ENCODE peak calls at places on chromosomes 1 and 21, in four cellular contexts. X is GM12892, Z is GM23338, Q is Panc1. A is an unnamed sample.

GRCh38 chr1:227952374-227953021 is 4.8 kb upstream of the WNT9A start:
- DNase-seq in Z (no peak), X (no peak), Q (no peak), A (peak; percentile 25)

GRCh38 chr1:168637350-168637991 is 61.1 kb downstream of the XCL1 start:
- DNase-seq in X (no peak), Q (peak; percentile 38), Z (peak; percentile 86), A (peak; percentile 6)

GRCh38 chr1:31699341-31699891 is 4.4 kb downstream of the COL16A1 start:
- DNase-seq in X (no peak), Z (no peak), Q (no peak), A (peak; percentile 12)

GRCh38 chr21:31132574-31133242 is 94.4 kb upstream of the KRTAP19-8 start:
- DNase-seq in X (no peak), Q (no peak), Z (no peak), A (no peak)

GRCh38 chr1:225454733-225455132 is 26.9 kb upstream of the LBR start:
- DNase-seq in Q (peak; percentile 61), Z (no peak), X (no peak), A (no peak)

GRCh38 chr1:150535511-150536281 is 13.5 kb upstream of the ADAMTSL4 start:
- DNase-seq in Q (no peak), Z (no peak), X (no peak), A (no peak)

GRCh38 chr1:206101351-206101750 is 15.8 kb downstream of the AVPR1B start:
- DNase-seq in X (no peak), Z (no peak), Q (no peak), A (no peak)

GRCh38 chr1:114153051-114153620 is 533 bp downstream of the SYT6 start:
- DNase-seq in X (no peak), Z (peak; percentile 44), Q (no peak), A (no peak)

GRCh38 chr1:184242507-184242943 is 144.3 kb upstream of the C1orf21 start:
- DNase-seq in X (no peak), Q (no peak), Z (peak; percentile 50), A (no peak)

GRCh38 chr1:206923009-206923960 is 1.5 kb upstream of the FCMR start:
- DNase-seq in X (peak; percentile 49), Q (no peak), Z (no peak), A (no peak)

GRCh38 chr1:44019398-44020044 is 11.7 kb downstream of the SLC6A9 start:
- DNase-seq in Q (no peak), X (no peak), Z (no peak), A (no peak)

GRCh38 chr1:37940299-37940947 is 6.4 kb downstream of the INPP5B start:
- DNase-seq in Q (no peak), Z (no peak), X (no peak), A (no peak)

GRCh38 chr1:42484382-42484781 is 21.3 kb downstream of the CCDC30 start:
- DNase-seq in X (no peak), Z (no peak), Q (no peak), A (no peak)

GRCh38 chr1:34137411-34137810 is 27.6 kb downstream of the CSMD2 start:
- DNase-seq in Z (no peak), Q (no peak), X (no peak), A (no peak)

GRCh38 chr1:94550800-94551241 is 9.3 kb upstream of the F3 start:
- DNase-seq in X (no peak), Z (no peak), Q (no peak), A (peak; percentile 45)
- TF ChIP-seq POLR2AphosphoS5 in X (no peak), Z (no peak), Q (no peak), A (no peak)

GRCh38 chr1:110877776-110878175 is 4.8 kb downstream of the CD53 start:
- DNase-seq in Q (no peak), X (no peak), Z (no peak), A (no peak)

GRCh38 chr1:110880708-110881374 is 7.9 kb downstream of the CD53 start:
- DNase-seq in X (no peak), Z (no peak), Q (no peak), A (no peak)

GRCh38 chr1:110878993-110879392 is 6.0 kb downstream of the CD53 start:
- DNase-seq in Z (no peak), X (no peak), Q (no peak), A (no peak)

GRCh38 chr1:110877364-110877763 is 4.4 kb downstream of the CD53 start:
- DNase-seq in X (no peak), Q (no peak), Z (no peak), A (no peak)

DNA sequence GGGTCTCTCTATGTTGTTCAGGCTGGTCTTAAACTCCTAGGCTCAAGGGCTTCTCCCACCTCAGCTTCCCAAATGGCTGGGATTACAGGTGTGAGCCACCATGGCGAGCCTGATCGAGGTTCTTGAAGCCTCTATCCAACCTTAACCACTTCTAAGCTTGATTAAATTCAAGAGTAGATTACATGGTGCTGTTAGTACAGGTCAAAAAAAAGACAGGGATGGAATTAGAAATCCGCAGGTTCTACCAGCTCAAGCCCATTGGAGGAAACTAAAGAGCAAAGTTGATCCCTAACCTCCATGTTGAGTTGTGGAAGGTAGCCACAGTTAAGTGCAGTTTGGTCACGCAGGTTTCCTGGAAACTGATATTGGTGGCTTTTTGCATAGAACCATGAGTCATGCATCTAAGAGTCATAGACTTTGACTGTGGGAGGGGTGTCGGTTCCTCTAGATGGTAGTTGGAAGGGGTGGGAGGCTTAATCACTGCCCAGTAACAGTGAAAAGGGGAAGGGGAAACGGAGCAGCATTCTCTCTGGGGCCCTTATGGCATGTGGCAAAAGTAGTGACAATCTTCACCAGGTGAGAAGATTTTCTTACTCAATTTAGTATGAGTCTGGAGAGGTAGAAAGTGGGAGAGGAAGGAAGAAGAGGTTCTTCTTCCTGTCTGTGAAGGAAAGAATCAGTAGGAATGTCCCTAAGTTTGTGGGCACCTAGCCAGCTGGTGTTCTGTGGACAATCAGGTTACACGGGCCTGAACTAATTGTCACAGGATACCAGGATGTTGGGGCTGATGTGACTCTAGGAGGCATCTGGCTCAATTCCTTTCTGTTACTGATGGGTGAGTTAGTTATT is 7.0 kb downstream of the CD53 start:
- DNase-seq in Q (no peak), X (no peak), Z (no peak), A (no peak)
- TF ChIP-seq POLR2AphosphoS5 in Q (no peak), X (peak; percentile 45), Z (no peak), A (no peak)

GRCh38 chr21:38340131-38340530 is 83.3 kb downstream of the KCNJ15 start:
- DNase-seq in Z (no peak), Q (no peak), X (no peak), A (no peak)
- TF ChIP-seq POLR2AphosphoS5 in Z (no peak), Q (no peak), X (no peak), A (no peak)

GRCh38 chr1:159861218-159861617 is 1.2 kb downstream of the VSIG8 start:
- DNase-seq in X (no peak), Z (no peak), Q (no peak), A (no peak)
- TF ChIP-seq POLR2AphosphoS5 in X (no peak), Z (no peak), Q (no peak), A (no peak)

DNA sequence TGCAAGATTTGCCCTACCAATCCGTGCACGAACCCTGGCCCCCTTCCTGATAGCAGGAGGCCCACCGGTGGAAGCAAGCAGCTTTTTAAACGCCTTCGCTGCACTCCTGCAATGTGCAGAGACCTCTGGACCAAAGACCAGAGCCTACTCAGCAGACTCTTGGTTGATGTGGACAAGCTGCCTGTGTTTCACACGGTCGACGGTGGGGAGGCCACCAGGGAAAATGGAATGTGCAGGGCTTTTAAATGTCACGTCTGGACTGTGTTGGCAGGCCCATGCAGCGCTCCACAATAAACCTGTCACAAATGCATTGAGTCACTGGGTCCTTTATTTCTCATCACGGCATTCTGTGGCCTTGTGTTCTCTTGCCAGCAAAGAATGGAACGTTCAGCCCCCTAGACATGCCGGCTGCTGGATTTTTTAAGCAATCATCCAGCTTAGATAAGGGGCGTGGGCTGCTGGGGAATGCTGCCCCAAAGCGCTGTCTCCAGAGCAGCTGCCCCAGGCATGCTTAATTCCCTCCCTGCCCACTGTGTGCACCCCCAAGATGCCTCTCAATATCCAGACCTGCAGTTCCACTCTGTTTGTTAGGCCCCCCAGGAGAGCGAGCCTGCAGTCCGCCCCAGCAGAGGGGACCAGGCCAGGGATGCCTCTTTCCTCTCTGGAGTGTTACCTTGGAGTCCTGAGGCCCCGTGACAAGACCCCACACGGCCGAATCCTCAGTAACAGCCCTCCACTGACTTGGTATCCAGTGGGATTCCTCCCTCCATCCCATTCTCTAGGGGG is 71.3 kb downstream of the ATP5PO start:
- DNase-seq in Q (no peak), X (no peak), Z (no peak), A (no peak)
- TF ChIP-seq POLR2AphosphoS5 in Q (no peak), X (no peak), Z (no peak), A (no peak)

GRCh38 chr1:12551584-12551983 is 66.4 kb downstream of the DHRS3 start:
- DNase-seq in Z (no peak), X (no peak), Q (no peak), A (no peak)

GRCh38 chr1:12549106-12549459 is 68.9 kb downstream of the DHRS3 start:
- DNase-seq in X (no peak), Z (no peak), Q (no peak), A (no peak)

GRCh38 chr1:12548279-12549105 is 69.5 kb downstream of the DHRS3 start:
- DNase-seq in Z (no peak), X (no peak), Q (no peak), A (peak; percentile 18)

GRCh38 chr1:12547586-12548225 is 70.3 kb downstream of the DHRS3 start:
- DNase-seq in X (no peak), Q (no peak), Z (no peak), A (no peak)

DNA sequence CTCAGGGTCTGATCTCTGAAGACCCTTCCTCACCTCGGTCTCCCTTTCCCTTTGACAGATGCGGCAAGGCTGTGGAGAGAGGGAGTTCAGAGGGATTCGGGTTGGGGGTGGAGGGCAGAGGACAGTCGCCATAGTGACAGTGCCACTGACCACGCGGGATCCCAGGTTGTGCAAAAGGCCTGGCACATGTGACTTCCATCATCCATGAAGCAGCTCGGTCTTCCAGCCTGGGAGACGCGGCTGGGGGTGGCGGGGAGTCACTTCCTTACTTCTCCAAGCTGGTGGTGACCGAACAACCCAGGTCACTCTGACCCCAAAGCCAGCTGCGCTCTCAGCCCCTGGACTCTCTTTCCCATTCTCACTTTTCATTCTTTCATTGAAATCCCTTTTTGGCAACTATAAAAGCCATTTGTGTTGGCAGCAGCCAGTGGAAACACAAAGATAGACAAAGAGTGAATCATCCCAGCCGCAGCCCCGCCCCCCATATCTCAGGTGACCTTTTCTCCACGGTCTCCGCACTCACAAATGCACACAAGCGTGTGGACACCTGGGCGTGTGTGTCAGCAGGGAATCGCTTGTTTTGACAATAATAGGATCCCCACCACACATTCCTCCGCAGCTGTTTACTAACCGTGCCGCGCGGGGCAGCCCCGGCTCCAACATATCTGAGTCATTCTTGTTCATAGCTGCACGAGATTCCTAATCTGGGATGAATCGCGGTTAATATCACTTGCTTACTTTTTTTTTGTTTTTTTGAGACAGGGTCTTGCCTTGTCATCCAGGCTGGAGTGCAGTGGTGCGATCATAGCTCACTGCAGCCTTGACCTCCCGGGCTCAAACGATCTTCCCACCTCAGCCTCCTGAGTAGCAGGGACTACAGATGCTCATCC is 68.3 kb downstream of the DHRS3 start:
- DNase-seq in X (no peak), Z (no peak), Q (peak; percentile 61), A (no peak)
- TF ChIP-seq POLR2AphosphoS5 in X (no peak), Z (no peak), Q (no peak), A (peak; percentile 30)